ENCODE peak calls at places on chromosomes 5 and 9, in five cellular contexts. B is GM13976, X is bronchial epithelial cell, I is astrocyte of the spinal cord, N is lower leg skin. F is an unnamed sample.

GRCh38 chr5:171926311-171926710 is 80.1 kb downstream of the FBXW11 start:
- DNase-seq in B (no peak), X (no peak), N (no peak), I (no peak), F (no peak)

GRCh38 chr9:99752710-99753109 is 69.0 kb upstream of the NR4A3 start:
- DNase-seq in B (no peak), N (no peak), X (peak), I (peak), F (no peak)

GRCh38 chr5:79396265-79396664 is 117.7 kb downstream of the HOMER1 start:
- DNase-seq in X (peak), B (no peak), N (no peak), I (peak), F (no peak)

GRCh38 chr5:126454081-126454480 is 30.9 kb downstream of the GRAMD2B start:
- DNase-seq in I (no peak), B (no peak), N (no peak), X (no peak), F (peak)

GRCh38 chr5:69414885-69415583 is at the start of gene MARVELD2:
- DNase-seq in X (peak), N (peak), I (peak), B (peak), F (peak)

GRCh38 chr9:17614929-17615328 is 36.1 kb downstream of the SH3GL2 start:
- DNase-seq in I (no peak), X (peak), B (no peak), N (no peak), F (no peak)

GRCh38 chr5:81893961-81894360 is 77.9 kb upstream of the ATG10 start:
- DNase-seq in X (no peak), N (no peak), I (no peak), B (no peak), F (no peak)

GRCh38 chr5:13350754-13351153 is 593.7 kb downstream of the DNAH5 start:
- DNase-seq in N (no peak), B (no peak), I (peak), X (peak), F (no peak)

GRCh38 chr5:114185274-114185673 is 176.6 kb upstream of the KCNN2 start:
- DNase-seq in N (peak), I (no peak), X (no peak), B (no peak), F (peak)

GRCh38 chr5:108531367-108532211 is 149.7 kb upstream of the FBXL17 start:
- DNase-seq in I (no peak), X (peak), N (no peak), B (no peak), F (no peak)

GRCh38 chr9:117772960-117773359 is 68.8 kb downstream of the TLR4 start:
- DNase-seq in B (no peak), X (peak), I (peak), N (no peak), F (no peak)

GRCh38 chr5:178590924-178591423 is 781 bp upstream of the COL23A1 start:
- DNase-seq in I (no peak), N (no peak), B (no peak), X (peak), F (peak)
- TF ChIP-seq CTCF in I (no peak), N (no peak), B (no peak), X (no peak), F (no peak)

GRCh38 chr5:148314187-148314586 is 2.0 kb downstream of the SPINK7 start:
- DNase-seq in B (no peak), X (peak), I (no peak), N (no peak), F (no peak)
- TF ChIP-seq CTCF in B (no peak), X (peak), I (no peak), N (no peak), F (no peak)

DNA sequence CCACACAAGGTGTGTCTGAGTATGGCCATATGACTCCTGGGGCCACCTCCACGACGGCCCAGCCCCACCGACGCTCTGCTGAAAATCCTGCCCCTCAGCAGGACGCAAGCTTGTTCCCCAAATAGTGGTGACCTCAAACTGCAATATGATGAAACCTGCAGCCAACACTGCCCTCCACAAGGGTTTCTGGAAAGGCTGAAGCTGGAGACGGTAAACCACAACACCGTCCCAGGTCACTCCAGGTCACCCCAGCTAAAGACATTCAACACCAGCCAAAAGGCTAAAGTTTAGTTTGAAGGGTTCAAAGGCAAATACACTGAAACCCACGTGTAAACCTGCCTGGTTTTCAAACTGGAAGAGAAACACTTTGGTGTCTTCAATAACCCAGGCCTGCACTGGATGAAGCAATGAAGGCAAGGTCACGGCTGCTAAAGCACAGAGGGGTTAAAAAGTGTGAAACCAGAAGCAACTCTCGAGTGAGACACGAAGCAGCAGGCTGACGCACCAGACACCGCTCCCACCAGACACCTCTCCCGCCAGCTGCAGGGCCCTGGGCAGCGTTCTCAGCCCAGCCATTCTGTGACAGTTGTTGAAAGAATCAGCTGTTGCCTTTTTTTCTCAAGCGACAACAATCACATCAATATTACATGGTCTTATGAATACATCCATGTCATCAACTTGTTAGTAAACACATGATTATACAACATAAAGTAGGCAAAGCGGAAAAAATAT is 1.8 kb upstream of the LHX3 start:
- DNase-seq in X (no peak), B (no peak), I (no peak), N (no peak), F (no peak)
- TF ChIP-seq CTCF in X (no peak), B (no peak), I (no peak), N (no peak), F (no peak)

DNA sequence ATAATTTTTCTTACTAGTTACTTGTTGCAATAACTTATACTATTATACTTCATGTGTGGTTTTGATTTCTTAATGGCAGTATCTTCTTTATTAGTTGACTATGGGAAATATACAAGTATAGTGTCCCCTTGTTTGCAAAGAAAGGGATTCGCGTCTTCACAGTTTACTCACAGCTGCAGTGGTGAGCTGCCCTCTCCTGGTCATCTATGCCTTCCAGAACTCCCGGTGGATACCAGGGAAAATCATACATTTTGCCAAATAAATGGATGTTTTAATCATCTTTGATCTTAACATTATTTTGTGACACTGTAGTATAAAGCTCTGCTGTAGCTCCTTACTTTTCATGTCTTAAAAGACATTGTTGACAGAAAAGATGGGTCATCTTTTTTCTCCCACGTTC is 142.0 kb downstream of the ZCCHC7 start:
- DNase-seq in I (peak), N (no peak), X (peak), B (no peak), F (no peak)
- TF ChIP-seq CTCF in I (peak), N (no peak), X (peak), B (peak), F (peak)

F was measured in heart right ventricle.